ENCODE peak calls at places on chromosomes 11 and 22, in eight cellular contexts. R, G, Q, C, E, S, N and V are unnamed samples.

GRCh38 chr11:119356349-119357031 is 10.0 kb upstream of the MFRP start:
- DNase-seq in R (no peak), G (peak; percentile 73), Q (peak; percentile 47), C (no peak), E (no peak), S (no peak), N (peak; percentile 80), V (peak; percentile 86)

GRCh38 chr22:46358766-46359165 is 23.3 kb downstream of the TRMU start:
- DNase-seq in R (no peak), G (no peak), Q (no peak), C (no peak), E (no peak), S (no peak), N (no peak), V (no peak)

GRCh38 chr11:1568451-1568911 is 3.6 kb downstream of the DUSP8 start:
- DNase-seq in R (no peak), G (no peak), Q (no peak), C (no peak), E (no peak), S (no peak), N (no peak), V (peak; percentile 4)

GRCh38 chr11:70503201-70503877 is 105.0 kb downstream of the CTTN start:
- DNase-seq in R (no peak), G (no peak), Q (no peak), C (no peak), E (no peak), S (no peak), N (no peak), V (no peak)

GRCh38 chr11:68146704-68147474 is 25.7 kb upstream of the CHKA start:
- DNase-seq in R (no peak), G (no peak), Q (no peak), C (peak; percentile 30), E (no peak), S (no peak), N (peak; percentile 52), V (no peak)

GRCh38 chr11:44128729-44129128 is 33.3 kb downstream of the EXT2 start:
- DNase-seq in R (no peak), G (no peak), Q (no peak), C (no peak), E (no peak), S (no peak), N (no peak), V (no peak)

GRCh38 chr22:38937541-38937940 is 19.9 kb upstream of the APOBEC3A start:
- DNase-seq in R (no peak), G (no peak), Q (no peak), C (no peak), E (no peak), S (no peak), N (no peak), V (no peak)

GRCh38 chr11:33920838-33921613 is 29.1 kb upstream of the LMO2 start:
- DNase-seq in R (no peak), G (no peak), Q (no peak), C (no peak), E (no peak), S (no peak), N (no peak), V (no peak)

GRCh38 chr11:111916768-111917167 is 1.9 kb upstream of the C11orf52 start:
- DNase-seq in R (no peak), G (no peak), Q (no peak), C (no peak), E (no peak), S (no peak), N (no peak), V (no peak)

GRCh38 chr22:45067731-45068130 is 57.9 kb upstream of the PHF21B start:
- DNase-seq in R (no peak), G (no peak), Q (no peak), C (no peak), E (no peak), S (no peak), N (no peak), V (no peak)

GRCh38 chr22:44337658-44338004 is 24.9 kb upstream of the SHISAL1 start:
- DNase-seq in R (no peak), G (no peak), Q (no peak), C (peak; percentile 58), E (no peak), S (no peak), N (peak; percentile 66), V (no peak)

GRCh38 chr11:90251599-90251998 is 28.8 kb upstream of the CHORDC1 start:
- DNase-seq in R (no peak), G (no peak), Q (no peak), C (no peak), E (no peak), S (no peak), N (no peak), V (no peak)